ENCODE peak calls at places on chromosome 2, in six cellular contexts. One of them, this sample, is unnamed.

GRCh38 chr2:3427272-3427671 is 47.8 kb downstream of the TRAPPC12 start:
- DNase-seq in activated T-cell treated with anti-CD3 and anti-CD28 coated beads for 48 hours: no peak
- DNase-seq in NB4: no peak
- DNase-seq in mesendoderm: no peak
- DNase-seq in stimulated activated CD4-positive, alpha-beta T cell treated with anti-CD3 and anti-CD28 coated beads, Interleukin-15, amount 100 ng/mL, for 1 hour: no peak
- DNase-seq in NCI-H1092 treated with DMSO at 0.1 percent for 48 hours: no peak
- DNase-seq in this sample: no peak

GRCh38 chr2:240107386-240107785 is 28.7 kb downstream of the COPS9 start:
- DNase-seq in activated T-cell treated with anti-CD3 and anti-CD28 coated beads for 48 hours: no peak
- DNase-seq in NB4: no peak
- DNase-seq in mesendoderm: no peak
- DNase-seq in stimulated activated CD4-positive, alpha-beta T cell treated with anti-CD3 and anti-CD28 coated beads, Interleukin-15, amount 100 ng/mL, for 1 hour: no peak
- DNase-seq in NCI-H1092 treated with DMSO at 0.1 percent for 48 hours: no peak
- DNase-seq in this sample: no peak

GRCh38 chr2:85106489-85107180 is 26.6 kb upstream of the TCF7L1 start:
- DNase-seq in activated T-cell treated with anti-CD3 and anti-CD28 coated beads for 48 hours: no peak
- DNase-seq in NB4: no peak
- DNase-seq in mesendoderm: no peak
- DNase-seq in stimulated activated CD4-positive, alpha-beta T cell treated with anti-CD3 and anti-CD28 coated beads, Interleukin-15, amount 100 ng/mL, for 1 hour: no peak
- DNase-seq in NCI-H1092 treated with DMSO at 0.1 percent for 48 hours: no peak
- DNase-seq in this sample: no peak

GRCh38 chr2:71348302-71348701 is 16.7 kb downstream of the ZNF638 start:
- DNase-seq in activated T-cell treated with anti-CD3 and anti-CD28 coated beads for 48 hours: no peak
- DNase-seq in NB4: peak; percentile 59
- DNase-seq in mesendoderm: peak; percentile 32
- DNase-seq in stimulated activated CD4-positive, alpha-beta T cell treated with anti-CD3 and anti-CD28 coated beads, Interleukin-15, amount 100 ng/mL, for 1 hour: no peak
- DNase-seq in NCI-H1092 treated with DMSO at 0.1 percent for 48 hours: no peak
- DNase-seq in this sample: no peak

GRCh38 chr2:208872591-208872990 is 466.0 kb downstream of the PTH2R start:
- DNase-seq in activated T-cell treated with anti-CD3 and anti-CD28 coated beads for 48 hours: no peak
- DNase-seq in NB4: no peak
- DNase-seq in mesendoderm: no peak
- DNase-seq in stimulated activated CD4-positive, alpha-beta T cell treated with anti-CD3 and anti-CD28 coated beads, Interleukin-15, amount 100 ng/mL, for 1 hour: no peak
- DNase-seq in NCI-H1092 treated with DMSO at 0.1 percent for 48 hours: no peak
- DNase-seq in this sample: no peak

GRCh38 chr2:241675885-241676284 is 10.7 kb downstream of the DTYMK start:
- DNase-seq in activated T-cell treated with anti-CD3 and anti-CD28 coated beads for 48 hours: no peak
- DNase-seq in NB4: no peak
- DNase-seq in mesendoderm: no peak
- DNase-seq in stimulated activated CD4-positive, alpha-beta T cell treated with anti-CD3 and anti-CD28 coated beads, Interleukin-15, amount 100 ng/mL, for 1 hour: no peak
- DNase-seq in NCI-H1092 treated with DMSO at 0.1 percent for 48 hours: no peak
- DNase-seq in this sample: no peak

GRCh38 chr2:69493268-69493667 is 56.0 kb upstream of the NFU1 start:
- DNase-seq in activated T-cell treated with anti-CD3 and anti-CD28 coated beads for 48 hours: no peak
- DNase-seq in NB4: no peak
- DNase-seq in mesendoderm: peak; percentile 22
- DNase-seq in stimulated activated CD4-positive, alpha-beta T cell treated with anti-CD3 and anti-CD28 coated beads, Interleukin-15, amount 100 ng/mL, for 1 hour: no peak
- DNase-seq in NCI-H1092 treated with DMSO at 0.1 percent for 48 hours: peak; percentile 76
- DNase-seq in this sample: no peak

GRCh38 chr2:9440058-9440727 is 16.7 kb downstream of the CPSF3 start:
- DNase-seq in activated T-cell treated with anti-CD3 and anti-CD28 coated beads for 48 hours: no peak
- DNase-seq in NB4: no peak
- DNase-seq in mesendoderm: no peak
- DNase-seq in stimulated activated CD4-positive, alpha-beta T cell treated with anti-CD3 and anti-CD28 coated beads, Interleukin-15, amount 100 ng/mL, for 1 hour: no peak
- DNase-seq in NCI-H1092 treated with DMSO at 0.1 percent for 48 hours: no peak
- DNase-seq in this sample: no peak

GRCh38 chr2:25115902-25116301 is 52.5 kb downstream of the POMC start:
- DNase-seq in activated T-cell treated with anti-CD3 and anti-CD28 coated beads for 48 hours: no peak
- DNase-seq in NB4: peak; percentile 25
- DNase-seq in mesendoderm: no peak
- DNase-seq in stimulated activated CD4-positive, alpha-beta T cell treated with anti-CD3 and anti-CD28 coated beads, Interleukin-15, amount 100 ng/mL, for 1 hour: no peak
- DNase-seq in NCI-H1092 treated with DMSO at 0.1 percent for 48 hours: no peak
- DNase-seq in this sample: no peak

GRCh38 chr2:226794751-226795171 is 4.9 kb downstream of the IRS1 start:
- DNase-seq in activated T-cell treated with anti-CD3 and anti-CD28 coated beads for 48 hours: no peak
- DNase-seq in NB4: no peak
- DNase-seq in mesendoderm: peak; percentile 44
- DNase-seq in stimulated activated CD4-positive, alpha-beta T cell treated with anti-CD3 and anti-CD28 coated beads, Interleukin-15, amount 100 ng/mL, for 1 hour: no peak
- DNase-seq in NCI-H1092 treated with DMSO at 0.1 percent for 48 hours: no peak
- DNase-seq in this sample: no peak

GRCh38 chr2:100962366-100963025 is 39.6 kb upstream of the RPL31 start:
- DNase-seq in activated T-cell treated with anti-CD3 and anti-CD28 coated beads for 48 hours: no peak
- DNase-seq in NB4: no peak
- DNase-seq in mesendoderm: no peak
- DNase-seq in stimulated activated CD4-positive, alpha-beta T cell treated with anti-CD3 and anti-CD28 coated beads, Interleukin-15, amount 100 ng/mL, for 1 hour: no peak
- DNase-seq in NCI-H1092 treated with DMSO at 0.1 percent for 48 hours: no peak
- DNase-seq in this sample: no peak

GRCh38 chr2:152558174-152559091 is 158.8 kb downstream of the PRPF40A start:
- DNase-seq in activated T-cell treated with anti-CD3 and anti-CD28 coated beads for 48 hours: no peak
- DNase-seq in NB4: no peak
- DNase-seq in mesendoderm: no peak
- DNase-seq in stimulated activated CD4-positive, alpha-beta T cell treated with anti-CD3 and anti-CD28 coated beads, Interleukin-15, amount 100 ng/mL, for 1 hour: no peak
- DNase-seq in NCI-H1092 treated with DMSO at 0.1 percent for 48 hours: no peak
- DNase-seq in this sample: no peak

GRCh38 chr2:11683486-11683885 is 13.5 kb upstream of the NTSR2 start:
- DNase-seq in activated T-cell treated with anti-CD3 and anti-CD28 coated beads for 48 hours: no peak
- DNase-seq in NB4: no peak
- DNase-seq in mesendoderm: peak; percentile 56
- DNase-seq in stimulated activated CD4-positive, alpha-beta T cell treated with anti-CD3 and anti-CD28 coated beads, Interleukin-15, amount 100 ng/mL, for 1 hour: no peak
- DNase-seq in NCI-H1092 treated with DMSO at 0.1 percent for 48 hours: no peak
- DNase-seq in this sample: no peak

GRCh38 chr2:239313776-239314175 is 87.0 kb downstream of the HDAC4 start:
- DNase-seq in activated T-cell treated with anti-CD3 and anti-CD28 coated beads for 48 hours: no peak
- DNase-seq in NB4: no peak
- DNase-seq in mesendoderm: no peak
- DNase-seq in stimulated activated CD4-positive, alpha-beta T cell treated with anti-CD3 and anti-CD28 coated beads, Interleukin-15, amount 100 ng/mL, for 1 hour: no peak
- DNase-seq in NCI-H1092 treated with DMSO at 0.1 percent for 48 hours: no peak
- DNase-seq in this sample: no peak

GRCh38 chr2:23385748-23386421 is 906 bp downstream of the KLHL29 start:
- DNase-seq in activated T-cell treated with anti-CD3 and anti-CD28 coated beads for 48 hours: no peak
- DNase-seq in NB4: no peak
- DNase-seq in mesendoderm: peak; percentile 32
- DNase-seq in stimulated activated CD4-positive, alpha-beta T cell treated with anti-CD3 and anti-CD28 coated beads, Interleukin-15, amount 100 ng/mL, for 1 hour: no peak
- DNase-seq in NCI-H1092 treated with DMSO at 0.1 percent for 48 hours: peak; percentile 9
- DNase-seq in this sample: no peak

GRCh38 chr2:44433841-44434240 is 72.1 kb downstream of the CAMKMT start:
- DNase-seq in activated T-cell treated with anti-CD3 and anti-CD28 coated beads for 48 hours: no peak
- DNase-seq in NB4: no peak
- DNase-seq in mesendoderm: peak; percentile 82
- DNase-seq in stimulated activated CD4-positive, alpha-beta T cell treated with anti-CD3 and anti-CD28 coated beads, Interleukin-15, amount 100 ng/mL, for 1 hour: no peak
- DNase-seq in NCI-H1092 treated with DMSO at 0.1 percent for 48 hours: no peak
- DNase-seq in this sample: no peak

GRCh38 chr2:239151201-239152131 is 249.4 kb downstream of the HDAC4 start:
- DNase-seq in activated T-cell treated with anti-CD3 and anti-CD28 coated beads for 48 hours: no peak
- DNase-seq in NB4: no peak
- DNase-seq in mesendoderm: no peak
- DNase-seq in stimulated activated CD4-positive, alpha-beta T cell treated with anti-CD3 and anti-CD28 coated beads, Interleukin-15, amount 100 ng/mL, for 1 hour: no peak
- DNase-seq in NCI-H1092 treated with DMSO at 0.1 percent for 48 hours: no peak
- DNase-seq in this sample: no peak

GRCh38 chr2:163142618-163143017 is 304.1 kb upstream of the KCNH7 start:
- DNase-seq in activated T-cell treated with anti-CD3 and anti-CD28 coated beads for 48 hours: no peak
- DNase-seq in NB4: no peak
- DNase-seq in mesendoderm: no peak
- DNase-seq in stimulated activated CD4-positive, alpha-beta T cell treated with anti-CD3 and anti-CD28 coated beads, Interleukin-15, amount 100 ng/mL, for 1 hour: no peak
- DNase-seq in NCI-H1092 treated with DMSO at 0.1 percent for 48 hours: no peak
- DNase-seq in this sample: no peak

GRCh38 chr2:63050186-63050915 is at the start of gene OTX1:
- DNase-seq in activated T-cell treated with anti-CD3 and anti-CD28 coated beads for 48 hours: peak; percentile 63
- DNase-seq in NB4: peak; percentile 91
- DNase-seq in mesendoderm: peak; percentile 84
- DNase-seq in stimulated activated CD4-positive, alpha-beta T cell treated with anti-CD3 and anti-CD28 coated beads, Interleukin-15, amount 100 ng/mL, for 1 hour: no peak
- DNase-seq in NCI-H1092 treated with DMSO at 0.1 percent for 48 hours: peak; percentile 64
- DNase-seq in this sample: no peak

GRCh38 chr2:23293063-23293462 is 91.9 kb upstream of the KLHL29 start:
- DNase-seq in activated T-cell treated with anti-CD3 and anti-CD28 coated beads for 48 hours: no peak
- DNase-seq in NB4: peak; percentile 37
- DNase-seq in mesendoderm: no peak
- DNase-seq in stimulated activated CD4-positive, alpha-beta T cell treated with anti-CD3 and anti-CD28 coated beads, Interleukin-15, amount 100 ng/mL, for 1 hour: no peak
- DNase-seq in NCI-H1092 treated with DMSO at 0.1 percent for 48 hours: no peak
- DNase-seq in this sample: no peak

GRCh38 chr2:4914551-4914950 is 777.6 kb upstream of the SOX11 start:
- DNase-seq in activated T-cell treated with anti-CD3 and anti-CD28 coated beads for 48 hours: no peak
- DNase-seq in NB4: peak; percentile 6
- DNase-seq in mesendoderm: peak; percentile 12
- DNase-seq in stimulated activated CD4-positive, alpha-beta T cell treated with anti-CD3 and anti-CD28 coated beads, Interleukin-15, amount 100 ng/mL, for 1 hour: no peak
- DNase-seq in NCI-H1092 treated with DMSO at 0.1 percent for 48 hours: no peak
- DNase-seq in this sample: no peak

GRCh38 chr2:27086090-27086721 is 366 bp upstream of the KHK start:
- DNase-seq in activated T-cell treated with anti-CD3 and anti-CD28 coated beads for 48 hours: peak; percentile 100
- DNase-seq in NB4: peak; percentile 97
- DNase-seq in mesendoderm: peak; percentile 94
- DNase-seq in stimulated activated CD4-positive, alpha-beta T cell treated with anti-CD3 and anti-CD28 coated beads, Interleukin-15, amount 100 ng/mL, for 1 hour: peak; percentile 98
- DNase-seq in NCI-H1092 treated with DMSO at 0.1 percent for 48 hours: peak; percentile 87
- DNase-seq in this sample: peak; percentile 93

GRCh38 chr2:232386740-232387450 is 8.3 kb downstream of the ALPP start:
- DNase-seq in activated T-cell treated with anti-CD3 and anti-CD28 coated beads for 48 hours: no peak
- DNase-seq in NB4: no peak
- DNase-seq in mesendoderm: peak; percentile 77
- DNase-seq in stimulated activated CD4-positive, alpha-beta T cell treated with anti-CD3 and anti-CD28 coated beads, Interleukin-15, amount 100 ng/mL, for 1 hour: no peak
- DNase-seq in NCI-H1092 treated with DMSO at 0.1 percent for 48 hours: peak; percentile 5
- DNase-seq in this sample: no peak

GRCh38 chr2:67216881-67217280 is 180.3 kb upstream of the ETAA1 start:
- DNase-seq in activated T-cell treated with anti-CD3 and anti-CD28 coated beads for 48 hours: no peak
- DNase-seq in NB4: no peak
- DNase-seq in mesendoderm: peak; percentile 81
- DNase-seq in stimulated activated CD4-positive, alpha-beta T cell treated with anti-CD3 and anti-CD28 coated beads, Interleukin-15, amount 100 ng/mL, for 1 hour: no peak
- DNase-seq in NCI-H1092 treated with DMSO at 0.1 percent for 48 hours: no peak
- DNase-seq in this sample: no peak

GRCh38 chr2:233098615-233099014 is 38.5 kb downstream of the INPP5D start:
- DNase-seq in activated T-cell treated with anti-CD3 and anti-CD28 coated beads for 48 hours: no peak
- DNase-seq in NB4: no peak
- DNase-seq in mesendoderm: peak; percentile 38
- DNase-seq in stimulated activated CD4-positive, alpha-beta T cell treated with anti-CD3 and anti-CD28 coated beads, Interleukin-15, amount 100 ng/mL, for 1 hour: no peak
- DNase-seq in NCI-H1092 treated with DMSO at 0.1 percent for 48 hours: peak; percentile 35
- DNase-seq in this sample: no peak

GRCh38 chr2:155692108-155692507 is 640.4 kb downstream of the NR4A2 start:
- DNase-seq in activated T-cell treated with anti-CD3 and anti-CD28 coated beads for 48 hours: no peak
- DNase-seq in NB4: no peak
- DNase-seq in mesendoderm: peak; percentile 13
- DNase-seq in stimulated activated CD4-positive, alpha-beta T cell treated with anti-CD3 and anti-CD28 coated beads, Interleukin-15, amount 100 ng/mL, for 1 hour: no peak
- DNase-seq in NCI-H1092 treated with DMSO at 0.1 percent for 48 hours: no peak
- DNase-seq in this sample: no peak

GRCh38 chr2:71705171-71705960 is 252.0 kb downstream of the DYSF start:
- DNase-seq in activated T-cell treated with anti-CD3 and anti-CD28 coated beads for 48 hours: no peak
- DNase-seq in NB4: peak; percentile 10
- DNase-seq in mesendoderm: no peak
- DNase-seq in stimulated activated CD4-positive, alpha-beta T cell treated with anti-CD3 and anti-CD28 coated beads, Interleukin-15, amount 100 ng/mL, for 1 hour: no peak
- DNase-seq in NCI-H1092 treated with DMSO at 0.1 percent for 48 hours: no peak
- DNase-seq in this sample: no peak

GRCh38 chr2:178761759-178762371 is 45.4 kb downstream of the TTN start:
- DNase-seq in activated T-cell treated with anti-CD3 and anti-CD28 coated beads for 48 hours: no peak
- DNase-seq in NB4: peak; percentile 60
- DNase-seq in mesendoderm: peak; percentile 66
- DNase-seq in stimulated activated CD4-positive, alpha-beta T cell treated with anti-CD3 and anti-CD28 coated beads, Interleukin-15, amount 100 ng/mL, for 1 hour: no peak
- DNase-seq in NCI-H1092 treated with DMSO at 0.1 percent for 48 hours: peak; percentile 38
- DNase-seq in this sample: no peak

This sample was measured in activated CD8-positive, alpha-beta memory T cell treated with anti-CD3 and anti-CD28 coated beads for 4 hours.